ENCODE peak calls at places on chromosomes 4 and X, in four cellular contexts. One of them, this sample, is unnamed.

GRCh38 chrX:46611658-46612362 is 38.2 kb downstream of the CHST7 start:
- DNase-seq in nephron progenitor cell: no peak
- DNase-seq in PC-9: no peak
- DNase-seq in left cardiac atrium: no peak
- DNase-seq in this sample: no peak

GRCh38 chr4:20408596-20408995 is 156.9 kb downstream of the SLIT2 start:
- DNase-seq in nephron progenitor cell: no peak
- DNase-seq in PC-9: no peak
- DNase-seq in left cardiac atrium: no peak
- DNase-seq in this sample: no peak

GRCh38 chr4:138330531-138330930 is 88.4 kb upstream of the SLC7A11 start:
- DNase-seq in nephron progenitor cell: no peak
- DNase-seq in PC-9: no peak
- DNase-seq in left cardiac atrium: no peak
- DNase-seq in this sample: no peak

GRCh38 chr4:2646386-2647149 is 109.6 kb downstream of the TNIP2 start:
- DNase-seq in nephron progenitor cell: no peak
- DNase-seq in PC-9: no peak
- DNase-seq in left cardiac atrium: no peak
- DNase-seq in this sample: no peak

GRCh38 chrX:68912113-68912980 is 83.5 kb downstream of the EFNB1 start:
- DNase-seq in nephron progenitor cell: peak; percentile 34
- DNase-seq in PC-9: no peak
- DNase-seq in left cardiac atrium: no peak
- DNase-seq in this sample: no peak

GRCh38 chrX:28278236-28278635 is 297.0 kb upstream of the DCAF8L1 start:
- DNase-seq in nephron progenitor cell: no peak
- DNase-seq in PC-9: no peak
- DNase-seq in left cardiac atrium: no peak
- DNase-seq in this sample: no peak

GRCh38 chr4:158578476-158578875 is 56.8 kb downstream of the RXFP1 start:
- DNase-seq in nephron progenitor cell: no peak
- DNase-seq in PC-9: no peak
- DNase-seq in left cardiac atrium: no peak
- DNase-seq in this sample: no peak

GRCh38 chrX:74119016-74119910 is 184.7 kb upstream of the ZCCHC13 start:
- DNase-seq in nephron progenitor cell: no peak
- DNase-seq in PC-9: peak; percentile 78
- DNase-seq in left cardiac atrium: no peak
- DNase-seq in this sample: no peak

GRCh38 chr4:14449308-14449707 is 553.0 kb upstream of the CPEB2 start:
- DNase-seq in nephron progenitor cell: no peak
- DNase-seq in PC-9: no peak
- DNase-seq in left cardiac atrium: no peak
- DNase-seq in this sample: no peak

GRCh38 chr4:7466904-7467303 is 32.2 kb upstream of the PSAPL1 start:
- DNase-seq in nephron progenitor cell: no peak
- DNase-seq in PC-9: no peak
- DNase-seq in left cardiac atrium: no peak
- DNase-seq in this sample: no peak

GRCh38 chrX:49061916-49062315 is 3.1 kb downstream of the CCDC120 start:
- DNase-seq in nephron progenitor cell: no peak
- DNase-seq in PC-9: no peak
- DNase-seq in left cardiac atrium: no peak
- DNase-seq in this sample: no peak

GRCh38 chr4:27861381-27861787 is 1000.7 kb downstream of the STIM2 start:
- DNase-seq in nephron progenitor cell: peak; percentile 31
- DNase-seq in PC-9: no peak
- DNase-seq in left cardiac atrium: no peak
- DNase-seq in this sample: no peak

GRCh38 chr4:130359537-130359936 is 1263.6 kb downstream of the C4orf33 start:
- DNase-seq in nephron progenitor cell: no peak
- DNase-seq in PC-9: no peak
- DNase-seq in left cardiac atrium: no peak
- DNase-seq in this sample: no peak

GRCh38 chrX:154750301-154751120 is at the start of gene GAB3:
- DNase-seq in nephron progenitor cell: peak; percentile 50
- DNase-seq in PC-9: no peak
- DNase-seq in left cardiac atrium: peak; percentile 51
- DNase-seq in this sample: peak; percentile 52

GRCh38 chr4:48930654-48931053 is 24.1 kb upstream of the OCIAD2 start:
- DNase-seq in nephron progenitor cell: no peak
- DNase-seq in PC-9: no peak
- DNase-seq in left cardiac atrium: no peak
- DNase-seq in this sample: no peak

GRCh38 chr4:148415500-148415899 is 26.7 kb downstream of the NR3C2 start:
- DNase-seq in nephron progenitor cell: no peak
- DNase-seq in PC-9: no peak
- DNase-seq in left cardiac atrium: no peak
- DNase-seq in this sample: no peak

GRCh38 chr4:111475001-111475400 is 670.3 kb upstream of the FAM241A start:
- DNase-seq in nephron progenitor cell: peak; percentile 51
- DNase-seq in PC-9: no peak
- DNase-seq in left cardiac atrium: no peak
- DNase-seq in this sample: no peak

GRCh38 chrX:50100188-50100587 is 100.6 kb downstream of the AKAP4 start:
- DNase-seq in nephron progenitor cell: no peak
- DNase-seq in PC-9: no peak
- DNase-seq in left cardiac atrium: no peak
- DNase-seq in this sample: no peak

GRCh38 chrX:41022579-41022978 is 62.7 kb upstream of the USP9X start:
- DNase-seq in nephron progenitor cell: no peak
- DNase-seq in PC-9: peak; percentile 64
- DNase-seq in left cardiac atrium: no peak
- DNase-seq in this sample: no peak

GRCh38 chrX:27746516-27746915 is 61.3 kb upstream of the MAGEB10 start:
- DNase-seq in nephron progenitor cell: no peak
- DNase-seq in PC-9: no peak
- DNase-seq in left cardiac atrium: no peak
- DNase-seq in this sample: no peak

GRCh38 chr4:149973181-149973580 is 105.1 kb upstream of the DCLK2 start:
- DNase-seq in nephron progenitor cell: no peak
- DNase-seq in PC-9: no peak
- DNase-seq in left cardiac atrium: no peak
- DNase-seq in this sample: no peak

GRCh38 chrX:45515262-45516215 is 314.9 kb upstream of the DIPK2B start:
- DNase-seq in nephron progenitor cell: no peak
- DNase-seq in PC-9: peak; percentile 86
- DNase-seq in left cardiac atrium: peak; percentile 52
- DNase-seq in this sample: no peak

GRCh38 chr4:69054578-69055200 is 41.6 kb upstream of the UGT2B7 start:
- DNase-seq in nephron progenitor cell: no peak
- DNase-seq in PC-9: peak; percentile 54
- DNase-seq in left cardiac atrium: no peak
- DNase-seq in this sample: no peak

GRCh38 chr4:42555828-42556227 is 101.1 kb downstream of the ATP8A1 start:
- DNase-seq in nephron progenitor cell: no peak
- DNase-seq in PC-9: no peak
- DNase-seq in left cardiac atrium: no peak
- DNase-seq in this sample: no peak

GRCh38 chr4:70632028-70632427 is 3.5 kb downstream of the ENAM start:
- DNase-seq in nephron progenitor cell: no peak
- DNase-seq in PC-9: peak; percentile 77
- DNase-seq in left cardiac atrium: no peak
- DNase-seq in this sample: no peak